ENCODE peak calls at places on chromosomes 4 and X, in five cellular contexts. D is sciatic nerve; E is DMS153; H is activated naive CD8-positive, alpha-beta T cell treated with anti-CD3 and anti-CD28 coated beads for 36 hours; V is Calu3. W is an unnamed sample.

GRCh38 chr4:173529505-173530325 is at the start of gene HAND2:
- DNase-seq in D (no peak), E (no peak), H (no peak), V (peak), W (peak)

GRCh38 chrX:43540318-43540717 is 115.8 kb upstream of the MAOA start:
- DNase-seq in D (no peak), E (no peak), H (no peak), V (no peak), W (no peak)

GRCh38 chr4:104677122-104677521 is 182.4 kb upstream of the CXXC4 start:
- DNase-seq in D (no peak), E (peak), H (no peak), V (peak), W (peak)

GRCh38 chr4:113639311-113639710 is 122.2 kb downstream of the CAMK2D start:
- DNase-seq in D (no peak), E (no peak), H (no peak), V (no peak), W (no peak)

GRCh38 chr4:21948347-21949072 is at the start of gene KCNIP4:
- DNase-seq in D (no peak), E (no peak), H (peak), V (no peak), W (no peak)

GRCh38 chr4:76964769-76965168 is 15.2 kb downstream of the SEPTIN11 start:
- DNase-seq in D (no peak), E (no peak), H (no peak), V (no peak), W (no peak)

GRCh38 chr4:183256756-183257385 is 63.2 kb downstream of the CLDN22 start:
- DNase-seq in D (peak), E (no peak), H (peak), V (peak), W (peak)

GRCh38 chr4:88106205-88106604 is 52.2 kb downstream of the ABCG2 start:
- DNase-seq in D (no peak), E (no peak), H (no peak), V (no peak), W (no peak)

GRCh38 chrX:23826653-23827052 is 43.7 kb downstream of the SAT1 start:
- DNase-seq in D (no peak), E (no peak), H (no peak), V (no peak), W (peak)

GRCh38 chrX:125205918-125206665 is 113.6 kb upstream of the TEX13C start:
- DNase-seq in D (no peak), E (peak), H (no peak), V (no peak), W (no peak)

GRCh38 chr4:61173799-61174198 is 26.3 kb upstream of the ADGRL3 start:
- DNase-seq in D (no peak), E (no peak), H (no peak), V (no peak), W (no peak)

GRCh38 chr4:141458501-141458900 is 177.9 kb upstream of the IL15 start:
- DNase-seq in D (no peak), E (no peak), H (no peak), V (peak), W (no peak)

GRCh38 chr4:37304612-37305011 is 60.1 kb downstream of the NWD2 start:
- DNase-seq in D (no peak), E (no peak), H (no peak), V (no peak), W (no peak)

GRCh38 chr4:139575072-139575471 is 19.1 kb upstream of the SETD7 start:
- DNase-seq in D (no peak), E (no peak), H (no peak), V (no peak), W (no peak)

GRCh38 chr4:142435599-142436235 is 410.4 kb downstream of the INPP4B start:
- DNase-seq in D (no peak), E (peak), H (no peak), V (peak), W (peak)

GRCh38 chrX:45843518-45843917 is 642.8 kb upstream of the DIPK2B start:
- DNase-seq in D (no peak), E (no peak), H (no peak), V (no peak), W (no peak)

GRCh38 chr4:66639361-66639760 is 905.9 kb downstream of the CENPC start:
- DNase-seq in D (no peak), E (no peak), H (no peak), V (no peak), W (no peak)

GRCh38 chrX:141969706-141970105 is 66.0 kb downstream of the MAGEC1 start:
- DNase-seq in D (no peak), E (no peak), H (no peak), V (no peak), W (no peak)

GRCh38 chr4:147327322-147327721 is 153.6 kb upstream of the EDNRA start:
- DNase-seq in D (no peak), E (no peak), H (no peak), V (no peak), W (no peak)

GRCh38 chr4:53908661-53909078 is 155.7 kb downstream of the CHIC2 start:
- DNase-seq in D (no peak), E (peak), H (peak), V (peak), W (peak)

GRCh38 chr4:174217273-174218126 is 66.0 kb downstream of the FBXO8 start:
- DNase-seq in D (peak), E (no peak), H (no peak), V (peak), W (no peak)

GRCh38 chr4:6795821-6796220 is 13.3 kb downstream of the KIAA0232 start:
- DNase-seq in D (no peak), E (no peak), H (no peak), V (no peak), W (no peak)

GRCh38 chr4:118968813-118969212 is 80.2 kb downstream of the SYNPO2 start:
- DNase-seq in D (no peak), E (no peak), H (no peak), V (no peak), W (no peak)

GRCh38 chrX:139058831-139059495 is 347.4 kb upstream of the FGF13 start:
- DNase-seq in D (no peak), E (no peak), H (no peak), V (no peak), W (no peak)

GRCh38 chrX:56788717-56789122 is 59.7 kb downstream of the NBDY start:
- DNase-seq in D (peak), E (no peak), H (peak), V (no peak), W (no peak)

GRCh38 chr4:90816754-90817153 is 689.6 kb downstream of the CCSER1 start:
- DNase-seq in D (no peak), E (no peak), H (no peak), V (no peak), W (no peak)

W was measured in SJCRH30.